ENCODE peak calls at places on chromosomes 13 and 19, in ten cellular contexts. One of them, this sample, is unnamed.
A peak's percentile ranks its signal among the peaks of the same experiment; 100 is the strongest.

GRCh38 chr13:110455444-110455843 is 106.1 kb downstream of the RAB20 start:
- DNase-seq in dorsolateral prefrontal cortex: no peak
- DNase-seq in cardiac fibroblast: no peak
- DNase-seq in fibroblast of the aortic adventitia: no peak
- DNase-seq in NB4: no peak
- DNase-seq in WERI-Rb-1: no peak
- DNase-seq in brain microvascular endothelial cell: no peak
- DNase-seq in heart left ventricle: no peak
- DNase-seq in stomach: no peak
- DNase-seq in GM12864: no peak
- DNase-seq in this sample: no peak

GRCh38 chr19:33240181-33240771 is 14.6 kb upstream of the SLC7A10 start:
- DNase-seq in cardiac fibroblast: no peak
- DNase-seq in stomach: no peak
- DNase-seq in GM12864: no peak
- DNase-seq in dorsolateral prefrontal cortex: no peak
- DNase-seq in heart left ventricle: no peak
- DNase-seq in fibroblast of the aortic adventitia: no peak
- DNase-seq in NB4: no peak
- DNase-seq in WERI-Rb-1: no peak
- DNase-seq in brain microvascular endothelial cell: no peak
- DNase-seq in this sample: no peak

GRCh38 chr13:27393101-27393500 is 31.3 kb upstream of the GTF3A start:
- DNase-seq in brain microvascular endothelial cell: no peak
- DNase-seq in GM12864: no peak
- DNase-seq in heart left ventricle: no peak
- DNase-seq in stomach: no peak
- DNase-seq in fibroblast of the aortic adventitia: no peak
- DNase-seq in NB4: no peak
- DNase-seq in cardiac fibroblast: no peak
- DNase-seq in dorsolateral prefrontal cortex: no peak
- DNase-seq in WERI-Rb-1: no peak
- DNase-seq in this sample: no peak

GRCh38 chr19:29495971-29496441 is 29.8 kb upstream of the VSTM2B start:
- DNase-seq in cardiac fibroblast: no peak
- DNase-seq in fibroblast of the aortic adventitia: no peak
- DNase-seq in brain microvascular endothelial cell: no peak
- DNase-seq in stomach: no peak
- DNase-seq in GM12864: no peak
- DNase-seq in NB4: no peak
- DNase-seq in heart left ventricle: no peak
- DNase-seq in WERI-Rb-1: no peak
- DNase-seq in dorsolateral prefrontal cortex: peak; percentile 22
- DNase-seq in this sample: no peak

GRCh38 chr19:2569596-2570465 is 93.9 kb downstream of the GADD45B start:
- DNase-seq in cardiac fibroblast: no peak
- DNase-seq in GM12864: no peak
- DNase-seq in fibroblast of the aortic adventitia: no peak
- DNase-seq in heart left ventricle: no peak
- DNase-seq in NB4: no peak
- DNase-seq in brain microvascular endothelial cell: no peak
- DNase-seq in dorsolateral prefrontal cortex: peak; percentile 19
- DNase-seq in stomach: no peak
- DNase-seq in WERI-Rb-1: no peak
- DNase-seq in this sample: no peak

GRCh38 chr19:34241513-34242337 is 12.6 kb upstream of the GARRE1 start:
- DNase-seq in GM12864: no peak
- DNase-seq in WERI-Rb-1: peak; percentile 70
- DNase-seq in brain microvascular endothelial cell: no peak
- DNase-seq in cardiac fibroblast: no peak
- DNase-seq in heart left ventricle: no peak
- DNase-seq in stomach: peak; percentile 64
- DNase-seq in fibroblast of the aortic adventitia: no peak
- DNase-seq in dorsolateral prefrontal cortex: no peak
- DNase-seq in NB4: peak; percentile 15
- DNase-seq in this sample: no peak

GRCh38 chr13:36872621-36873020 is 47.4 kb downstream of the SMAD9 start:
- DNase-seq in heart left ventricle: no peak
- DNase-seq in cardiac fibroblast: no peak
- DNase-seq in fibroblast of the aortic adventitia: no peak
- DNase-seq in brain microvascular endothelial cell: no peak
- DNase-seq in WERI-Rb-1: no peak
- DNase-seq in stomach: no peak
- DNase-seq in GM12864: no peak
- DNase-seq in dorsolateral prefrontal cortex: no peak
- DNase-seq in NB4: no peak
- DNase-seq in this sample: no peak

GRCh38 chr13:95510950-95511349 is 41.6 kb upstream of the CLDN10 start:
- DNase-seq in heart left ventricle: no peak
- DNase-seq in WERI-Rb-1: no peak
- DNase-seq in brain microvascular endothelial cell: no peak
- DNase-seq in GM12864: no peak
- DNase-seq in cardiac fibroblast: no peak
- DNase-seq in stomach: no peak
- DNase-seq in fibroblast of the aortic adventitia: no peak
- DNase-seq in dorsolateral prefrontal cortex: no peak
- DNase-seq in NB4: no peak
- DNase-seq in this sample: no peak

GRCh38 chr13:44703371-44703770 is 127.2 kb upstream of the TSC22D1 start:
- DNase-seq in dorsolateral prefrontal cortex: no peak
- DNase-seq in WERI-Rb-1: no peak
- DNase-seq in GM12864: no peak
- DNase-seq in brain microvascular endothelial cell: peak; percentile 60
- DNase-seq in stomach: no peak
- DNase-seq in heart left ventricle: no peak
- DNase-seq in fibroblast of the aortic adventitia: no peak
- DNase-seq in cardiac fibroblast: peak; percentile 53
- DNase-seq in NB4: no peak
- DNase-seq in this sample: peak; percentile 60

GRCh38 chr13:83950284-83950683 is 68.0 kb upstream of the SLITRK1 start:
- DNase-seq in GM12864: no peak
- DNase-seq in cardiac fibroblast: no peak
- DNase-seq in NB4: no peak
- DNase-seq in dorsolateral prefrontal cortex: no peak
- DNase-seq in brain microvascular endothelial cell: no peak
- DNase-seq in WERI-Rb-1: no peak
- DNase-seq in heart left ventricle: no peak
- DNase-seq in fibroblast of the aortic adventitia: no peak
- DNase-seq in stomach: no peak
- DNase-seq in this sample: no peak

GRCh38 chr19:37902668-37903067 is 3.7 kb downstream of the WDR87 start:
- DNase-seq in stomach: peak; percentile 89
- DNase-seq in brain microvascular endothelial cell: peak; percentile 66
- DNase-seq in GM12864: no peak
- DNase-seq in heart left ventricle: peak; percentile 78
- DNase-seq in cardiac fibroblast: peak; percentile 83
- DNase-seq in NB4: peak; percentile 76
- DNase-seq in fibroblast of the aortic adventitia: peak; percentile 77
- DNase-seq in dorsolateral prefrontal cortex: peak; percentile 73
- DNase-seq in WERI-Rb-1: peak; percentile 88
- DNase-seq in this sample: peak; percentile 76

GRCh38 chr13:94192576-94192975 is 286.9 kb downstream of the DCT start:
- DNase-seq in WERI-Rb-1: peak; percentile 75
- DNase-seq in heart left ventricle: no peak
- DNase-seq in NB4: peak; percentile 50
- DNase-seq in GM12864: no peak
- DNase-seq in brain microvascular endothelial cell: peak; percentile 34
- DNase-seq in cardiac fibroblast: peak; percentile 47
- DNase-seq in dorsolateral prefrontal cortex: no peak
- DNase-seq in stomach: no peak
- DNase-seq in fibroblast of the aortic adventitia: peak; percentile 29
- DNase-seq in this sample: peak; percentile 16

GRCh38 chr19:20999731-21000352 is 20.6 kb upstream of the ZNF430 start:
- DNase-seq in dorsolateral prefrontal cortex: peak; percentile 94
- DNase-seq in cardiac fibroblast: peak; percentile 88
- DNase-seq in brain microvascular endothelial cell: peak; percentile 87
- DNase-seq in NB4: peak; percentile 86
- DNase-seq in stomach: peak; percentile 53
- DNase-seq in GM12864: peak; percentile 77
- DNase-seq in fibroblast of the aortic adventitia: peak; percentile 66
- DNase-seq in WERI-Rb-1: peak; percentile 75
- DNase-seq in heart left ventricle: peak; percentile 87
- DNase-seq in this sample: peak; percentile 88

GRCh38 chr19:17026706-17027427 is at the start of gene CPAMD8:
- DNase-seq in dorsolateral prefrontal cortex: no peak
- DNase-seq in cardiac fibroblast: no peak
- DNase-seq in heart left ventricle: no peak
- DNase-seq in brain microvascular endothelial cell: no peak
- DNase-seq in GM12864: no peak
- DNase-seq in fibroblast of the aortic adventitia: no peak
- DNase-seq in stomach: no peak
- DNase-seq in NB4: peak; percentile 21
- DNase-seq in WERI-Rb-1: no peak
- DNase-seq in this sample: no peak

GRCh38 chr13:53672005-53672404 is 643.4 kb downstream of the OLFM4 start:
- DNase-seq in cardiac fibroblast: no peak
- DNase-seq in GM12864: no peak
- DNase-seq in dorsolateral prefrontal cortex: no peak
- DNase-seq in stomach: no peak
- DNase-seq in NB4: no peak
- DNase-seq in brain microvascular endothelial cell: no peak
- DNase-seq in WERI-Rb-1: no peak
- DNase-seq in heart left ventricle: no peak
- DNase-seq in fibroblast of the aortic adventitia: no peak
- DNase-seq in this sample: no peak

GRCh38 chr13:110559986-110560385 is 1.5 kb downstream of the RAB20 start:
- DNase-seq in NB4: no peak
- DNase-seq in brain microvascular endothelial cell: no peak
- DNase-seq in fibroblast of the aortic adventitia: peak; percentile 6
- DNase-seq in stomach: no peak
- DNase-seq in dorsolateral prefrontal cortex: no peak
- DNase-seq in cardiac fibroblast: no peak
- DNase-seq in WERI-Rb-1: no peak
- DNase-seq in GM12864: no peak
- DNase-seq in heart left ventricle: no peak
- DNase-seq in this sample: no peak

GRCh38 chr13:78714717-78715116 is 55.8 kb upstream of the OBI1 start:
- DNase-seq in dorsolateral prefrontal cortex: no peak
- DNase-seq in WERI-Rb-1: no peak
- DNase-seq in brain microvascular endothelial cell: no peak
- DNase-seq in NB4: no peak
- DNase-seq in stomach: no peak
- DNase-seq in cardiac fibroblast: no peak
- DNase-seq in fibroblast of the aortic adventitia: no peak
- DNase-seq in GM12864: no peak
- DNase-seq in heart left ventricle: no peak
- DNase-seq in this sample: no peak

GRCh38 chr13:44014501-44014900 is 134.8 kb downstream of the LACC1 start:
- DNase-seq in cardiac fibroblast: no peak
- DNase-seq in dorsolateral prefrontal cortex: no peak
- DNase-seq in brain microvascular endothelial cell: no peak
- DNase-seq in stomach: no peak
- DNase-seq in WERI-Rb-1: no peak
- DNase-seq in NB4: no peak
- DNase-seq in fibroblast of the aortic adventitia: no peak
- DNase-seq in GM12864: no peak
- DNase-seq in heart left ventricle: no peak
- DNase-seq in this sample: no peak

GRCh38 chr19:29526730-29527499 is 1.1 kb downstream of the VSTM2B start:
- DNase-seq in cardiac fibroblast: no peak
- DNase-seq in GM12864: no peak
- DNase-seq in WERI-Rb-1: no peak
- DNase-seq in fibroblast of the aortic adventitia: no peak
- DNase-seq in heart left ventricle: no peak
- DNase-seq in NB4: peak; percentile 26
- DNase-seq in brain microvascular endothelial cell: no peak
- DNase-seq in stomach: no peak
- DNase-seq in dorsolateral prefrontal cortex: peak; percentile 52
- DNase-seq in this sample: no peak

GRCh38 chr13:47170971-47171370 is 274.1 kb upstream of the HTR2A start:
- DNase-seq in fibroblast of the aortic adventitia: no peak
- DNase-seq in heart left ventricle: no peak
- DNase-seq in WERI-Rb-1: no peak
- DNase-seq in brain microvascular endothelial cell: no peak
- DNase-seq in NB4: no peak
- DNase-seq in cardiac fibroblast: no peak
- DNase-seq in dorsolateral prefrontal cortex: no peak
- DNase-seq in GM12864: no peak
- DNase-seq in stomach: no peak
- DNase-seq in this sample: no peak
- TF ChIP-seq CTCF in fibroblast of the aortic adventitia: no peak
- TF ChIP-seq CTCF in heart left ventricle: no peak
- TF ChIP-seq CTCF in WERI-Rb-1: no peak
- TF ChIP-seq CTCF in brain microvascular endothelial cell: no peak
- TF ChIP-seq CTCF in NB4: no peak
- TF ChIP-seq CTCF in cardiac fibroblast: no peak
- TF ChIP-seq CTCF in dorsolateral prefrontal cortex: no peak
- TF ChIP-seq CTCF in GM12864: no peak
- TF ChIP-seq CTCF in stomach: no peak
- TF ChIP-seq CTCF in this sample: no peak

DNA sequence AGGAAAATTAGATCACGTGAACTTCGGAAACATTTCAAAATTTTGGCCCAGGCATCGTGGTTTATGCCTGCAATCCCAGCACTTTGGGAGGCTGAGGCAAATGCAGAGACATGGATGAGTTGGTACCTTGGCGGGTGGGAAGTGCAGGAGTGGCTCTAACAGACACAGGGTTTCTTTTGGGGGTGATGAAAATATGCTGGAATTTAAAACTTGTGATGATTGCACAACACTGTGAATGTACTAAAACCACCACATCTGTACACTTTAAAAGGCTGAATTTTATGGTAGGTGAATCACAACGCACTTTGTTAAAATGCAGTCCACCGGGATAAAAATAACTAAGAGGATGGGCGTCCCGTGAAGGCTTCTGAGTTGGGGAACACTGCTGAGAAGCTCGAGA is 47.2 kb downstream of the MLLT1 start:
- DNase-seq in cardiac fibroblast: peak; percentile 92
- DNase-seq in heart left ventricle: no peak
- DNase-seq in NB4: peak; percentile 38
- DNase-seq in dorsolateral prefrontal cortex: no peak
- DNase-seq in WERI-Rb-1: no peak
- DNase-seq in fibroblast of the aortic adventitia: peak; percentile 93
- DNase-seq in GM12864: no peak
- DNase-seq in stomach: no peak
- DNase-seq in brain microvascular endothelial cell: peak; percentile 32
- DNase-seq in this sample: peak; percentile 85
- H3K4me3 ChIP-seq in cardiac fibroblast: no peak overlapping the region
- H3K4me3 ChIP-seq in heart left ventricle: no peak overlapping the region
- H3K4me3 ChIP-seq in NB4: no peak overlapping the region
- H3K4me3 ChIP-seq in dorsolateral prefrontal cortex: no peak overlapping the region
- H3K4me3 ChIP-seq in WERI-Rb-1: no peak overlapping the region
- H3K4me3 ChIP-seq in fibroblast of the aortic adventitia: no peak overlapping the region
- H3K4me3 ChIP-seq in GM12864: no peak overlapping the region
- H3K4me3 ChIP-seq in stomach: no peak overlapping the region
- H3K4me3 ChIP-seq in brain microvascular endothelial cell: no peak overlapping the region
- H3K4me3 ChIP-seq in this sample: no peak overlapping the region

GRCh38 chr19:13095934-13096890 is 6.4 kb downstream of the LYL1 start:
- DNase-seq in NB4: peak; percentile 86
- DNase-seq in heart left ventricle: peak; percentile 46
- DNase-seq in brain microvascular endothelial cell: no peak
- DNase-seq in fibroblast of the aortic adventitia: no peak
- DNase-seq in dorsolateral prefrontal cortex: no peak
- DNase-seq in stomach: no peak
- DNase-seq in GM12864: no peak
- DNase-seq in cardiac fibroblast: no peak
- DNase-seq in WERI-Rb-1: peak; percentile 71
- DNase-seq in this sample: no peak
- TF ChIP-seq CTCF in NB4: peak; percentile 12
- TF ChIP-seq CTCF in heart left ventricle: no peak
- TF ChIP-seq CTCF in brain microvascular endothelial cell: peak; percentile 42
- TF ChIP-seq CTCF in fibroblast of the aortic adventitia: no peak
- TF ChIP-seq CTCF in dorsolateral prefrontal cortex: no peak
- TF ChIP-seq CTCF in stomach: no peak
- TF ChIP-seq CTCF in GM12864: peak; percentile 27
- TF ChIP-seq CTCF in cardiac fibroblast: no peak
- TF ChIP-seq CTCF in WERI-Rb-1: peak; percentile 48
- TF ChIP-seq CTCF in this sample: no peak

GRCh38 chr19:18439025-18439909 is 1.3 kb upstream of the ISYNA1 start:
- DNase-seq in WERI-Rb-1: no peak
- DNase-seq in stomach: peak; percentile 58
- DNase-seq in fibroblast of the aortic adventitia: peak; percentile 45
- DNase-seq in GM12864: no peak
- DNase-seq in cardiac fibroblast: peak; percentile 60
- DNase-seq in heart left ventricle: no peak
- DNase-seq in NB4: no peak
- DNase-seq in dorsolateral prefrontal cortex: no peak
- DNase-seq in brain microvascular endothelial cell: peak; percentile 68
- DNase-seq in this sample: no peak
- H3K4me3 ChIP-seq in WERI-Rb-1: no peak overlapping the region
- H3K4me3 ChIP-seq in stomach: no peak overlapping the region
- H3K4me3 ChIP-seq in fibroblast of the aortic adventitia: no peak overlapping the region
- H3K4me3 ChIP-seq in GM12864: no peak overlapping the region
- H3K4me3 ChIP-seq in cardiac fibroblast: no peak overlapping the region
- H3K4me3 ChIP-seq in heart left ventricle: no peak overlapping the region
- H3K4me3 ChIP-seq in NB4: no peak overlapping the region
- H3K4me3 ChIP-seq in dorsolateral prefrontal cortex: no peak overlapping the region
- H3K4me3 ChIP-seq in brain microvascular endothelial cell: no peak overlapping the region
- H3K4me3 ChIP-seq in this sample: no peak overlapping the region